ENCODE peak calls at places on chromosome 4, in five cellular contexts. C is A673; A is cardiac muscle cell; I is upper lobe of left lung; X is activated CD8-positive, alpha-beta T cell treated with anti-CD3 and anti-CD28 coated beads for 36 hours. Q is an unnamed sample.

GRCh38 chr4:92461732-92462131 is 158.0 kb downstream of the GRID2 start:
- DNase-seq in C (no peak), A (no peak), I (no peak), X (no peak), Q (no peak)

GRCh38 chr4:113919611-113920010 is 59.8 kb downstream of the ARSJ start:
- DNase-seq in C (no peak), A (no peak), I (no peak), X (no peak), Q (no peak)

GRCh38 chr4:189202869-189203271 is 737.8 kb upstream of the FRG1 start:
- DNase-seq in C (no peak), A (peak; percentile 34), I (no peak), X (no peak), Q (no peak)

GRCh38 chr4:140085062-140085622 is 68.8 kb downstream of the MAML3 start:
- DNase-seq in C (no peak), A (no peak), I (no peak), X (no peak), Q (no peak)

GRCh38 chr4:102564399-102564921 is 63.3 kb downstream of the NFKB1 start:
- DNase-seq in C (peak; percentile 43), A (peak; percentile 58), I (no peak), X (peak; percentile 71), Q (no peak)

GRCh38 chr4:74114234-74114633 is 15.2 kb upstream of the CXCL2 start:
- DNase-seq in C (no peak), A (peak; percentile 43), I (no peak), X (no peak), Q (no peak)

GRCh38 chr4:113978105-113978504 is 1.3 kb downstream of the ARSJ start:
- DNase-seq in C (no peak), A (no peak), I (no peak), X (no peak), Q (no peak)

GRCh38 chr4:164379694-164380093 is 374.2 kb upstream of the SMIM31 start:
- DNase-seq in C (no peak), A (no peak), I (no peak), X (no peak), Q (no peak)

GRCh38 chr4:152935138-152935537 is 985 bp upstream of the FHDC1 start:
- DNase-seq in C (no peak), A (no peak), I (no peak), X (peak; percentile 44), Q (no peak)

GRCh38 chr4:51885371-51885770 is 42.4 kb downstream of the DCUN1D4 start:
- DNase-seq in C (peak; percentile 27), A (peak; percentile 44), I (no peak), X (no peak), Q (no peak)

GRCh38 chr4:41095973-41096372 is 118.4 kb downstream of the APBB2 start:
- DNase-seq in C (no peak), A (peak; percentile 44), I (no peak), X (no peak), Q (no peak)

GRCh38 chr4:96166806-96167205 is 326.9 kb downstream of the PDHA2 start:
- DNase-seq in C (no peak), A (peak; percentile 35), I (no peak), X (no peak), Q (no peak)

GRCh38 chr4:85681194-85681803 is 206.3 kb downstream of the ARHGAP24 start:
- DNase-seq in C (peak; percentile 80), A (peak; percentile 96), I (no peak), X (no peak), Q (no peak)

GRCh38 chr4:29853843-29854242 is 866.3 kb upstream of the PCDH7 start:
- DNase-seq in C (peak; percentile 26), A (no peak), I (no peak), X (no peak), Q (no peak)

GRCh38 chr4:26048378-26048882 is 134.4 kb downstream of the SMIM20 start:
- DNase-seq in C (no peak), A (peak; percentile 96), I (no peak), X (no peak), Q (no peak)

GRCh38 chr4:132502096-132502552 is 647.0 kb upstream of the PCDH10 start:
- DNase-seq in C (no peak), A (no peak), I (no peak), X (no peak), Q (no peak)

GRCh38 chr4:83503974-83504373 is 19.1 kb upstream of the ABRAXAS1 start:
- DNase-seq in C (no peak), A (no peak), I (no peak), X (peak; percentile 30), Q (no peak)

GRCh38 chr4:3431446-3431993 is 10.2 kb upstream of the HGFAC start:
- DNase-seq in C (no peak), A (no peak), I (peak; percentile 77), X (no peak), Q (no peak)

GRCh38 chr4:69026974-69027373 is 69.3 kb upstream of the UGT2B7 start:
- DNase-seq in C (no peak), A (no peak), I (no peak), X (no peak), Q (no peak)

GRCh38 chr4:69025999-69026387 is 70.3 kb upstream of the UGT2B7 start:
- DNase-seq in C (no peak), A (no peak), I (no peak), X (no peak), Q (no peak)

DNA sequence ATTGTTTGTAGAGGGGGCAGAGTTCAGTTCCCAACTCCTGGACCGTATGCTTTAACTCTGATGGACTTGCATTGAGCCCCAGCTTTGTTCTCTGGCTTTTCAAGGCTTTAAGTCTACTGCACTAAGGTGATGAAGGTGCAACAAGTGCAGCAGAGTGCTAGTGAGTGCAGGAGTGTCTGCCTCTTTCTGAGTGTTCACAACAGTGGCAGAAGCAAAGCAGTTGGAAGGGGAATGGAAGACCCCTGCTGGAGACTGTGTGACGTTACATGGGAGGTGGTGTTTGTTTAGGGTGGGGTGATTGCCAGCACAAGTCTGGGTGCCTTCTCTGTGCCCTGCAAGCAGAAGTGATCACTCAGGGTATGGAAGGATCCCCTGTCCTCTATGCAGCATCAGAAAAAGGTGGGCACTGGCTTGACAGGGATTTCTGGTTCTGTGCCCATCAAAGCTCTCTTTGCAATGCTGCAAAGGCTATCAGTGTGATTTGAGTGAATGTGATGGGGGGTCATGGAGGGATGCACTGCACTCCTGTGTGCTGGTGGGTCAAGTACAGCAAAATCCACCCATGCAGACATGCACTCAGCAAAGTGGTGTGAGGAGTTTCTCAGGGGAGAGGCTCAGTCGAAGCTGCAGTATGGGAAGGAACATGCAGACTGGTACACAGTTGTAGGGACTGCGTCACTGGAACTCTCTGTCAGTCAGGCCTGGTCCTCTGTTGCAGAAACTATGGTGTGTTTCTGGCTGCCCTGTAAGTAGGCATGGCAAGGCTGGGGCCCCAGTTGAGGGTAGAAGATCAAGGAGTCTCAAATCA is 70.9 kb upstream of the UGT2B7 start:
- DNase-seq in C (peak; percentile 17), A (no peak), I (no peak), X (no peak), Q (no peak)
- TF ChIP-seq CTCF in C (no peak), A (no peak), I (no peak), X (no peak), Q (peak; percentile 43)

GRCh38 chr4:183291070-183291469 is 29.0 kb downstream of the CLDN22 start:
- DNase-seq in C (no peak), A (no peak), I (no peak), X (no peak), Q (no peak)

GRCh38 chr4:183287309-183287659 is 32.8 kb downstream of the CLDN22 start:
- DNase-seq in C (no peak), A (no peak), I (no peak), X (no peak), Q (no peak)

GRCh38 chr4:183287677-183288076 is 32.4 kb downstream of the CLDN22 start:
- DNase-seq in C (no peak), A (no peak), I (no peak), X (no peak), Q (no peak)

GRCh38 chr4:183289688-183290087 is 30.4 kb downstream of the CLDN22 start:
- DNase-seq in C (peak; percentile 34), A (no peak), I (peak; percentile 82), X (no peak), Q (no peak)

DNA sequence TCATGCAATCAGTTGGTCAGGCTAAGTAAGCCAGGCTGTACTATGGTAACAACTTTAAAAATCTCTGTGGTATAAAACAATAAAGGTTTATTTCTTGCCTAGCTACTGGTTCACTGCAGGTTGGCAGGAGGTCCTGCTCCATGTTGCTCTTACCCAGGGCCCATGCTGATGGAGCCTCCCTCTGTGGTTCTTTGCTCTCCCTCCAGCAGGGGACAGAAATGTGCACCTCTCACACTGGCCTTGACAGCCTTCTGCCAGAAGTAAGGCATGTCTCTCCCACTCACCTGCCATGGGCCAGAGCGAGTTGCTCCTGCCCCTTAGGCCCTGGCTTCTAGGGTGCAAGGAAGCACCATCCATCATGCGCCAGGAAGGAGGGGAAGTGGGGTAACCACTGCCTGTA is 31.1 kb downstream of the CLDN22 start:
- DNase-seq in C (no peak), A (no peak), I (no peak), X (peak; percentile 3), Q (no peak)
- TF ChIP-seq CTCF in C (no peak), A (no peak), I (no peak), X (no peak), Q (no peak)

GRCh38 chr4:37510626-37511025 is 175.6 kb downstream of the RELL1 start:
- DNase-seq in C (no peak), A (no peak), I (no peak), X (no peak), Q (no peak)

GRCh38 chr4:37517326-37517725 is 168.8 kb downstream of the RELL1 start:
- DNase-seq in C (no peak), A (no peak), I (no peak), X (no peak), Q (no peak)

DNA sequence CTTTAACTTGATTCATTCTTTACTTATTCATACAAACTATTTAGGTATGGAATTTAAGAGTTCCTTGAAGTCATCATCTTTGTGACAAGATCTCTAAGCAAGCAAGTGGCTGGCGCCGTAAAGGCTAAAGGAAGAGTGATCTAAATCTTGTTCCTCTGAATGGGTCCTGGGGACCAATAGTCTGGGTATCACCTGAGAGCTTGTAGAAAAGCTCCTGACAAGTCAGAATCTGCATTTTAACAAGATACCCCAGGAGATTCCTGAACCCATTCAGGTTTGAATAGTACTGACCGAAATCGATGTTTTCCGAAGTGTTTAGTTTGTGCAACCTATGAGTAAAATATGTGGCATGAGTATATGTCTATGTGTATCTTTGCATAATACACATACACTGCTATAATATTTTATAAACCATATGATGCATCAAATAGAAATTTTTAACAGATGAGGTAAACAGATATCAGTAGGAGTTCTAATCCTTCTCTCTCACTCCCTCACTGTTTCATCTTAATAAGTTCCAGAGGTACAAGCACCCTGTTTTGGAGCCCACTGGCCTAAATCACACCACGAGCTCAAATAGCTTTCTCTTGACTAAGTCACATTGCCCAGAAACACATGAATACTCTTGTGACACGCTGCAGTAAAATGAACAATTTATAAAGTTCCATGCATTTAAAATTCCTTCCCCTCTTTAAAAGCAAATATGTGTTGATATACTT is 170.0 kb downstream of the RELL1 start:
- DNase-seq in C (no peak), A (no peak), I (no peak), X (no peak), Q (no peak)
- TF ChIP-seq CTCF in C (no peak), A (no peak), I (no peak), X (no peak), Q (no peak)

GRCh38 chr4:2008921-2009650 is at the start of gene NELFA:
- DNase-seq in C (peak; percentile 96), A (peak; percentile 95), I (peak; percentile 98), X (peak; percentile 96), Q (peak; percentile 96)

GRCh38 chr4:2006956-2007653 is 1.7 kb downstream of the NELFA start:
- DNase-seq in C (no peak), A (no peak), I (no peak), X (no peak), Q (no peak)

GRCh38 chr4:2008671-2008920 is 178 bp downstream of the NELFA start:
- DNase-seq in C (no peak), A (no peak), I (no peak), X (no peak), Q (no peak)

GRCh38 chr4:2007804-2008670 is 737 bp downstream of the NELFA start:
- DNase-seq in C (no peak), A (peak; percentile 12), I (peak; percentile 83), X (peak; percentile 23), Q (no peak)

GRCh38 chr4:2009651-2010233 is 968 bp upstream of the NELFA start:
- DNase-seq in C (peak; percentile 69), A (peak; percentile 69), I (peak; percentile 84), X (peak; percentile 62), Q (no peak)
- TF ChIP-seq CTCF in C (peak; percentile 29), A (peak; percentile 37), I (peak; percentile 17), X (no peak), Q (no peak)